ENCODE peak calls at places on chromosome 13, in seven cellular contexts. F, J, M, C, P, L and D are unnamed samples. For H3K27me3, the result is how much of the 10 kb centered on the place peaks cover.

GRCh38 chr13:70634893-70635292 is 526.6 kb upstream of the KLHL1 start:
- DNase-seq in F (no peak), J (no peak), M (no peak), C (no peak), P (no peak), L (no peak), D (no peak)

GRCh38 chr13:102466836-102467235 is 65.0 kb upstream of the FGF14 start:
- DNase-seq in F (no peak), J (no peak), M (no peak), C (no peak), P (no peak), L (no peak), D (no peak)

GRCh38 chr13:19382111-19382510 is 179.2 kb downstream of the TPTE2 start:
- DNase-seq in F (no peak), J (no peak), M (no peak), C (no peak), P (no peak), L (no peak), D (no peak)

GRCh38 chr13:35164324-35164932 is 222.4 kb downstream of the NBEA start:
- DNase-seq in F (no peak), J (no peak), M (no peak), C (no peak), P (no peak), L (no peak), D (no peak)

GRCh38 chr13:22812793-22813192 is 368.0 kb upstream of the SGCG start:
- DNase-seq in F (no peak), J (no peak), M (peak), C (no peak), P (no peak), L (no peak), D (no peak)

GRCh38 chr13:83184819-83185218 is 697.5 kb downstream of the SLITRK1 start:
- DNase-seq in F (no peak), J (no peak), M (no peak), C (no peak), P (no peak), L (no peak), D (peak)

GRCh38 chr13:43994999-43995859 is 115.5 kb downstream of the LACC1 start:
- DNase-seq in F (no peak), J (no peak), M (no peak), C (no peak), P (no peak), L (no peak), D (no peak)

GRCh38 chr13:43767351-43767901 is 19.3 kb downstream of the ENOX1 start:
- DNase-seq in F (no peak), J (no peak), M (peak), C (peak), P (no peak), L (no peak), D (no peak)

GRCh38 chr13:37094840-37095239 is 10.6 kb downstream of the CSNK1A1L start:
- DNase-seq in F (no peak), J (no peak), M (no peak), C (no peak), P (no peak), L (no peak), D (no peak)

GRCh38 chr13:98254541-98254940 is 77.5 kb upstream of the RNF113B start:
- DNase-seq in F (no peak), J (no peak), M (no peak), C (no peak), P (no peak), L (no peak), D (no peak)

GRCh38 chr13:21322304-21322965 is 136.7 kb downstream of the ZDHHC20 start:
- DNase-seq in F (no peak), J (no peak), M (no peak), C (no peak), P (no peak), L (no peak), D (no peak)

GRCh38 chr13:92436927-92437326 is 789.7 kb upstream of the GPC6 start:
- DNase-seq in F (no peak), J (no peak), M (no peak), C (no peak), P (no peak), L (no peak), D (no peak)

GRCh38 chr13:46639033-46639981 is 86.3 kb downstream of the LRCH1 start:
- DNase-seq in F (no peak), J (no peak), M (no peak), C (no peak), P (no peak), L (no peak), D (no peak)

GRCh38 chr13:91661692-91662490 is 263.5 kb downstream of the GPC5 start:
- DNase-seq in F (no peak), J (no peak), M (no peak), C (no peak), P (no peak), L (no peak), D (no peak)

GRCh38 chr13:67094952-67095351 is 135.2 kb downstream of the PCDH9 start:
- DNase-seq in F (no peak), J (no peak), M (no peak), C (no peak), P (no peak), L (no peak), D (no peak)

GRCh38 chr13:56718791-56719190 is 421.9 kb upstream of the PRR20A start:
- DNase-seq in F (no peak), J (no peak), M (no peak), C (no peak), P (no peak), L (no peak), D (no peak)

GRCh38 chr13:99151516-99151915 is 49.1 kb upstream of the UBAC2 start:
- DNase-seq in F (no peak), J (no peak), M (no peak), C (no peak), P (no peak), L (no peak), D (no peak)

GRCh38 chr13:74104661-74105275 is 29.4 kb downstream of the KLF12 start:
- DNase-seq in F (no peak), J (no peak), M (no peak), C (no peak), P (no peak), L (no peak), D (no peak)

GRCh38 chr13:111404746-111405145 is 84.3 kb downstream of the TEX29 start:
- DNase-seq in F (no peak), J (no peak), M (no peak), C (no peak), P (no peak), L (no peak), D (no peak)
- H3K27me3 ChIP-seq in F (under half), J (under half), M (under half), C (under half), P (under half), L (under half), D (under half)

DNA sequence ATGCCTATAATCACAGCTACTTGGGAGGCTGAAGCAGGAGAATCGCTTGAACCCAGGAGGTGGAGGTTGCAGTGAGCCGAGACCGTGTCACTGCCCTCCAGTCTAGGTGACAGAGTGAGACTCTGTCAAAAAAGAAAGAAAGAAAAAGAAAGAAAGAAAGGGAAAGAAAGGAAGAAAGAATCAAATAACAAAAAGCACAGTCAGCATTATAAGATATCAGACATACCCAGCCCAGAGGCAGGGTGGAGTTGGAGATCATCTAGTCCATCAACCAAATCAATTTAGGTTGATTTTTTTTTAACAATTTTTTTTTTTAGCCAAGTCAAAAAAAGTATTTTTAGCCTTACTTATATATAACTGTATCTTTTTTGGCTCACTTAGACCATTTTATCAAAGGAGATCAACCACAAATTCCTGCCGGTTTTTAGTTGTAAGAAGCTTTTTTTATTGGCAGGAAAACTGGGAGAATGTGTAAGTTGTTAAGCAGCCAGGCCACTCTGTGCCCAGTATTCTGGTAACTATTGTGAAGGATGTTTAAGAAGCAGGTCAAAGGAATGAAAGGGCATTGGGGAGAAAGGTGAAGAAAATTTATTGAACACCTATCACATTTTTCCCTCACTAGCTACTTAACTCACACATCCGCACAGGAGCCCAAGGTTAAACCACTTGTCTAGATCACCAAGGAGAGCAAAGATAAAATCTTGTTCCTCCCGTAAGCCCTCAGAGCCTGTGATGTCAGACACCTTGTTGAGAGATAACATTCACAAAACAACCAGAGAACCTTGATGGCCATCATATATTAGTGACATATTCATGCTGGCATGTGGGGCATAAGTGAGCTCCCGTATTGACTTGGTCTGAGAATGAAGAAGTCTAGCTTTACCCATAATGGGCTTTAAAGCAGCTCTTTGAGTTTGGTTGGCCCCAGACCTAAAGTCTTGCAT is 91.8 kb downstream of the COL4A2 start:
- DNase-seq in F (no peak), J (no peak), M (no peak), C (no peak), P (no peak), L (no peak), D (no peak)
- H3K27ac ChIP-seq in F (no peak), J (no peak), M (no peak), C (peak), P (peak), L (peak), D (peak)

DNA sequence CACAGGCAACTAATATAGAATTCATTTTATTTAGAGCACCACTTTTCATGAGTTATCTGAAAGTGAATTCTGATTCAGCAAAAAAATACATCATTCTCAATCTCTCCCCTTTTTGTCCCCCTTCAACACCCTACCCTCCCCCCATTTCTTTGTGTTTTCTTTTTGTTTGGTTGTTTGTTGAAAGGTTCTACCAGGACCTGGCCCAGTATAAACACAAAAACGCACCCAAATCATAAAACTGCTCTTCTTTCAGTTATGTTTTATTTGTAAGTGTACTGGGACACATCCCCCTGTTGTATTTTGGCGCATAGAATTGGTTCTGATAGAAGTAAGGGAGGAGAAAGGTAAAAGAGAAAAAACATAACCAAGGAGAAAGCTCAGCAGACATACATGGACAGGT is 4.4 kb downstream of the POU4F1 start:
- DNase-seq in F (no peak), J (no peak), M (no peak), C (no peak), P (no peak), L (no peak), D (no peak)
- H3K27me3 ChIP-seq in F (half or more), J (half or more), M (under half), C (half or more), P (under half), L (half or more), D (half or more)

DNA sequence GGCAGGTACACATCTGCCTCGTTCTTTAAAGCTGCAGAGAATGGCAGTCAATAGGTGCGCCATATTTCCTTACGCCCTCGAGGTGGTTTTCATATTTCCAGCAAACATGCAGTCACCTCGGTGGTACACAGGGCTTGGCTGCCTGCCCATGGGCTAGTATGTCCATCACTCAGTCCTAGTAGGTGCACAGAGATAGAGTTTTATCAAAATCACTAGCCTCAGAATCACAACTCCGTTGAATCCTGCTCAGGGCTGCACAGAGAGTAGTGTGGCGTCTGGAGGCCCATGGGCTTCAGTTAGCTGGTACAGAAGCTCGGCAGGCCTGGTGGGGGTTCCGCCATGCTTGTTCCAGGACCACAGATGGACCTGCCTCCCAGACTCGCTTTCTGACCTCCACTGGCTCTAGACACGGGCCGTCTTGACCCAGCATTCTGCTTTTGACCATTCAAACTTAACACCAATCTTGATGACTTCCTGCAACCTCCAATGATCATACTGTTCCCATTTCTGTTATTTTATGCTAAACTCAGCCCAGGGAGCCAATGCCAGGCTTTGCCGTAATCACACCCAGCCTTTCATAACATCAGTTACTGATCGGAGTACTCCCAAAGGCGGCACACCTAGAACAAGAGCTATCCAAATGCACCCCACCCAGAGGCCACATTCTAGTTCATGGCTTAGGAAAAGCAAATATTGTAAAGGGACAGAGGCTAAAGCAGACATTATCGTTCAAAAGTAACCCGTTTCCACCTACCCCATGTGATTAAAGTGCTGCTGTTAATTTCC is 120.4 kb downstream of the RAB20 start:
- DNase-seq in F (no peak), J (no peak), M (no peak), C (no peak), P (no peak), L (no peak), D (no peak)
- H3K27ac ChIP-seq in F (no peak), J (no peak), M (no peak), C (no peak), P (no peak), L (no peak), D (no peak)

GRCh38 chr13:25141042-25141441 is 31.0 kb downstream of the AMER2 start:
- DNase-seq in F (no peak), J (no peak), M (no peak), C (no peak), P (no peak), L (no peak), D (no peak)

GRCh38 chr13:25137624-25137892 is 34.5 kb downstream of the AMER2 start:
- DNase-seq in F (no peak), J (no peak), M (no peak), C (no peak), P (no peak), L (no peak), D (no peak)

GRCh38 chr13:25135896-25136295 is 36.2 kb downstream of the AMER2 start:
- DNase-seq in F (no peak), J (no peak), M (no peak), C (no peak), P (no peak), L (no peak), D (no peak)

GRCh38 chr13:25132984-25133383 is 37.0 kb downstream of the PABPC3 start:
- DNase-seq in F (no peak), J (no peak), M (no peak), C (no peak), P (no peak), L (no peak), D (no peak)

DNA sequence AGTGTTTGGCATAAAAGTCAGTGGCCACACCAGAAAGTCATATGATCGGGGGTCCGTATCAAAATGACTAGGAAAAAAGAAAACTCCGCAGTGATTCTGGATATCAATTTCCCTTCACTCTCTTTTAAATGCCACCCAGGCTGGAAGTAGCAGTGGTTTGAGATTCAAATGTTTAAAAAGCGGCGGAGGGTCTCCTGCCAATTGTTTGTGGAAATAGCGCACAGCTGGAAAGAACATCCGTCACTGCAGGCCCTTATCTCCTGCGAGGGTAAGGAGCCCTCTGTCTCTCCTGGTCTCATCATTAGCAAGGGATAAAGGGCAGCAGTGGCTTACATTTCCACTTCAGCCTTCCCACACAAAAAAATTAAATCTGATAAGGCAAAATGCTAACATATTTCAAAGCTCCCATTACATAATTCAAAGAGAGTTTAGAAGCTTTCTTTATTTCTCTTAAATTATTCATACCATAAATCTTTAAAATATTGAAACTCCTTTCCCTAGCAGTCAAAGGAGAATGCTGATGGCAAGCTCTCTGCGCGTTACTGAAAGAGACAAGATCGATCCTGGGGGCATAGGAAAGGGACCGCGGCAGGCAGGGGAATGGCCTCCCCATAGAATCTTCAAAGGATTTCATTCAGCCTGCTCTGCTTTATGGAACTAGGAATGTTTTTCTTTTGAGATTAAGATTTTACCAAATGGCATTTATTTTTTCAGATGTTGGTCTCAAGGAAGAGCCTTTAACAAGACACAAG is 35.0 kb downstream of the AMER2 start:
- DNase-seq in F (no peak), J (no peak), M (no peak), C (no peak), P (no peak), L (no peak), D (no peak)
- H3K27me3 ChIP-seq in F (under half), J (under half), M (under half), C (half or more), P (under half), L (under half), D (under half)

GRCh38 chr13:28489536-28489935 is 5.4 kb downstream of the FLT1 start:
- DNase-seq in F (no peak), J (no peak), M (no peak), C (no peak), P (no peak), L (no peak), D (no peak)
- H3K27ac ChIP-seq in F (no peak), J (no peak), M (no peak), C (peak), P (no peak), L (no peak), D (no peak)

GRCh38 chr13:110960219-110960618 is 45.4 kb upstream of the ANKRD10 start:
- DNase-seq in F (no peak), J (no peak), M (no peak), C (no peak), P (no peak), L (no peak), D (no peak)
- H3K27me3 ChIP-seq in F (under half), J (under half), M (under half), C (under half), P (under half), L (under half), D (under half)

GRCh38 chr13:76993021-76993420 is 1.1 kb downstream of the CLN5 start:
- DNase-seq in F (no peak), J (no peak), M (no peak), C (no peak), P (no peak), L (no peak), D (no peak)

GRCh38 chr13:76992548-76993001 is 694 bp downstream of the CLN5 start:
- DNase-seq in F (peak), J (peak), M (peak), C (no peak), P (no peak), L (no peak), D (no peak)

GRCh38 chr13:76993473-76993872 is 1.6 kb downstream of the CLN5 start:
- DNase-seq in F (no peak), J (no peak), M (no peak), C (no peak), P (no peak), L (no peak), D (no peak)

GRCh38 chr13:76991796-76992547 is at the start of gene CLN5:
- DNase-seq in F (peak), J (peak), M (peak), C (peak), P (peak), L (peak), D (peak)

GRCh38 chr13:76991432-76991795 is 467 bp upstream of the CLN5 start:
- DNase-seq in F (peak), J (peak), M (peak), C (peak), P (no peak), L (no peak), D (no peak)
- H3K27ac ChIP-seq in F (peak), J (peak), M (peak), C (peak), P (peak), L (peak), D (peak)

GRCh38 chr13:80655778-80656518 is 315.0 kb upstream of the SPRY2 start:
- DNase-seq in F (no peak), J (no peak), M (no peak), C (no peak), P (no peak), L (no peak), D (no peak)
- H3K27me3 ChIP-seq in F (under half), J (under half), M (under half), C (under half), P (under half), L (under half), D (under half)